ENCODE peak calls at places on chromosomes 5 and 9, in nine cellular contexts. U is nephron progenitor cell, F is RWPE1, E is HepG2, T is HCT116, Y is stomach, R is IMR-90, O is right atrium auricular region, K is tibial nerve. N is an unnamed sample.

GRCh38 chr5:101977729-101978345 is 318.2 kb downstream of the SLCO4C1 start:
- DNase-seq in Y (no peak), E (peak), F (peak), K (no peak), T (peak), R (peak), U (peak), O (no peak), N (no peak)

GRCh38 chr9:37464426-37465248 is 613 bp downstream of the ZBTB5 start:
- DNase-seq in E (no peak), T (no peak), R (peak), U (no peak), K (peak), Y (peak), O (peak), F (peak), N (peak)

GRCh38 chr5:72921103-72921502 is 34.7 kb upstream of the FCHO2 start:
- DNase-seq in E (no peak), O (no peak), Y (no peak), T (no peak), R (no peak), K (no peak), F (no peak), U (no peak), N (no peak)

GRCh38 chr5:72525816-72526215 is 18.6 kb upstream of the ZNF366 start:
- DNase-seq in T (no peak), K (no peak), R (peak), O (no peak), Y (no peak), E (no peak), F (peak), U (no peak), N (no peak)

GRCh38 chr9:71368157-71368556 is 246.7 kb upstream of the TRPM3 start:
- DNase-seq in U (no peak), R (no peak), F (no peak), K (no peak), O (no peak), E (no peak), Y (no peak), T (no peak), N (no peak)

GRCh38 chr5:92909545-92909962 is 671.5 kb downstream of the NR2F1-AS1 start:
- DNase-seq in Y (no peak), U (peak), T (no peak), K (no peak), R (peak), F (no peak), E (peak), O (no peak), N (no peak)

GRCh38 chr5:151676719-151677118 is 10.0 kb downstream of the SPARC start:
- DNase-seq in F (no peak), T (no peak), O (no peak), R (no peak), U (no peak), K (no peak), E (no peak), Y (no peak), N (peak)

GRCh38 chr5:135822959-135823358 is 11.5 kb upstream of the SLC25A48 start:
- DNase-seq in T (no peak), K (no peak), O (no peak), U (no peak), Y (no peak), E (no peak), R (no peak), F (no peak), N (no peak)

GRCh38 chr5:174335682-174336364 is 290.3 kb downstream of the NSG2 start:
- DNase-seq in K (no peak), Y (no peak), R (no peak), U (no peak), F (no peak), T (no peak), E (no peak), O (no peak), N (no peak)

GRCh38 chr9:129868571-129869486 is 33.6 kb downstream of the USP20 start:
- DNase-seq in F (peak), O (no peak), Y (peak), R (no peak), E (no peak), U (no peak), K (no peak), T (no peak), N (no peak)

GRCh38 chr5:168712280-168712924 is 133.2 kb upstream of the PANK3 start:
- DNase-seq in E (no peak), U (no peak), Y (no peak), R (peak), T (peak), F (peak), K (no peak), O (peak), N (no peak)

GRCh38 chr5:171750316-171750788 is 35.3 kb upstream of the SMIM23 start:
- DNase-seq in O (peak), E (peak), F (no peak), R (peak), U (no peak), Y (no peak), T (peak), K (peak), N (peak)

GRCh38 chr9:36847781-36848673 is 186.0 kb downstream of the PAX5 start:
- DNase-seq in U (peak), F (no peak), O (no peak), T (no peak), Y (no peak), E (no peak), K (no peak), R (no peak), N (no peak)

GRCh38 chr5:172453206-172453985 is 929 bp downstream of the SH3PXD2B start:
- DNase-seq in R (peak), F (peak), U (peak), T (peak), O (no peak), K (no peak), Y (peak), E (peak), N (peak)

GRCh38 chr5:74945561-74946165 is 79.5 kb upstream of the FAM169A start:
- DNase-seq in F (no peak), E (no peak), R (no peak), U (no peak), K (no peak), T (no peak), O (no peak), Y (no peak), N (no peak)

GRCh38 chr9:22037954-22038690 is 29.0 kb upstream of the CDKN2B start:
- DNase-seq in R (peak), T (peak), K (no peak), E (no peak), O (no peak), U (no peak), F (peak), Y (no peak), N (no peak)

GRCh38 chr5:174424219-174425053 is 299.9 kb upstream of the MSX2 start:
- DNase-seq in E (no peak), T (no peak), U (no peak), F (no peak), O (no peak), R (no peak), Y (no peak), K (no peak), N (no peak)

GRCh38 chr5:113807384-113808053 is 294.0 kb downstream of the YTHDC2 start:
- DNase-seq in U (peak), O (no peak), F (no peak), T (no peak), Y (no peak), E (no peak), K (no peak), R (peak), N (no peak)

GRCh38 chr5:169945831-169946261 is 34.4 kb downstream of the INSYN2B start:
- DNase-seq in F (peak), Y (peak), O (peak), R (peak), K (no peak), T (no peak), E (no peak), U (peak), N (no peak)

GRCh38 chr5:147949711-147950573 is 43.6 kb upstream of the C5orf46 start:
- DNase-seq in R (peak), O (no peak), U (no peak), E (peak), F (peak), T (peak), Y (no peak), K (no peak), N (no peak)

GRCh38 chr5:66363097-66363496 is 219.0 kb downstream of the SREK1 start:
- DNase-seq in O (no peak), T (no peak), U (no peak), K (no peak), F (no peak), Y (no peak), R (no peak), E (no peak), N (no peak)

GRCh38 chr5:139882961-139883539 is 87.4 kb downstream of the PSD2 start:
- DNase-seq in O (no peak), Y (no peak), T (no peak), F (peak), K (no peak), U (no peak), E (no peak), R (no peak), N (no peak)

GRCh38 chr5:65774346-65774745 is 52.3 kb downstream of the NLN start:
- DNase-seq in F (peak), Y (no peak), O (no peak), R (peak), T (no peak), U (no peak), K (no peak), E (no peak), N (no peak)

GRCh38 chr9:3441197-3441816 is 84.5 kb downstream of the RFX3 start:
- DNase-seq in O (no peak), E (peak), R (peak), K (no peak), Y (peak), T (peak), F (peak), U (peak), N (no peak)

DNA sequence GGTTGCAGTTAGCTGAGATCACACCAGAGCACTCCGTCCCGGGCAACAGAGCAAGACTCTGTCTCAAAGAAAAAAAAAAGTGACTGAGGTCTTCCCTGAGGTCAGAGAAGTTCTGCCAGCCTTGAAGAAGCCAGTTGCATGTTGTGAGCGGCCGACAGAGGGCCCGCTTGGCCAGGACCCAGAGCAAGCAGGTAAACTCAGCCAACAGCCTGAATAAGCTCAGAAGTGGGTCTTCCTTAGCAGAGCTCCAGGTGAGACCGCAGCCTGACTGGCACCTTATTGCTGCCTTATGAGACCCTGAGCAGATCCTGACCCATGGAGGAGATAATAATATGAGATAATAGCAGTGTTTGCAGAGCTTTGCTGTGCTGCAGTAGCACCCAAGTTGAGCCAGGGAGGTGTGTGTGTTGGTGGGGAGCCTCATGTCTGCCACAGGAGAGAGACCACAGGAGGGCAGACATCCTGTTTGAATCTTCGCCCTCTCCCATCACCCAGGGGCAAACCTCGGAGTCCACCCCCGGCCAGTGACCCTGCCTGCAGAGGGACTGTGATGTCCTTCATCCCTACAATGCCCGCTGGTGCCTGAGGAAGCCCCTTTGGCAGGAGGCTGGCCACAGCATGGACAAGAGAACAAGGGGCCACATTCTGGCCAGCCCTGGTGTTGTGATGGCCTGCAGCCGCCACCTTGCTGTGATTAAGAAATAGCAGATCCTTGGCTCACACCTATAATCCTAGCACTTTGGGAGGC is 10.8 kb upstream of the BARX1 start:
- DNase-seq in Y (peak), U (no peak), R (no peak), O (no peak), K (no peak), E (no peak), T (no peak), F (no peak), N (no peak)
- TF ChIP-seq CTCF in Y (peak), U (peak), R (no peak), O (no peak), K (no peak), E (peak), T (no peak), F (peak), N (no peak)

DNA sequence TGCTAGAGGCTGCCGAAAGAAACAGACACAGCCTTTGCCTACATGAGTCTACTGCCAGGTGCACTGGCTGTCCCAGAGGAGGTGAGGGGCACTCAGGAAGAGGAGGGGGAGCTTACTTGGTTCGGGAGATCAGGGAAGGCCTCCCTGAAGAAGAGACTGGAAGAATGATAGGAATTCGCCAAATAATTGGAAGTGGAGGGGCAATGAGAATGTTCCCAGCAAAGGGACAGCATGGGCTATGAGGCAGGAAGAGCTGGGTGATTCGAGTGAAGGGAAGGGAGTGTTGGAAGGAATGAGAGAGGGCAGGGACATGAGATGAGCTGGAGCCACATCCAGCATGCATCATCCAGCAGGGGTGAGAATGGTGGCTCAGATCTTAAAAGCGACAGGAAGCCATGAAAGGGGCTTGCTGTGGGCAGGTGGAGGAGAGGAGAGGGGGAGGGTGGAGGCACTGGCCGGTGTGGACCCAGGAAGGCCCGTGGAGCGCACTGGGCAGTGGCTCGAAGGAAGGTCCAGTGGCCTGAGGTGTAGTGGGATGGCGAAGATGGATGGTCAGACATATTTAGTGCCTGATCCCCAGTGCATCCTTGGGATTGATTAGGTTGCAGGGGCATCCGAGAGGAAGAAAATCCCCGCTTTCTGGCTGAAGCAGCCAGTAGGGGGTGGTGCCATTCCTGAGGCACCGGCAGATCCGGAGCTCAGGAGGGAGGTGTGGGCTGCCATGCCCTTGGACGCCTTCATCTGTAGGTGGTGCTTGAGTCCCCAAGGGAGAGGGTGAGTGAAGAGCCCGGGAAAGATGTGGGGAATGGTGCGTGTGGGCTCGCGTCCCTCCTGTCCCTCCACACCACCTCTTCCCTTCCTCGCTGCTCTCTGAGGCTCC is 53.5 kb upstream of the GARNL3 start:
- DNase-seq in K (no peak), R (no peak), T (no peak), Y (no peak), U (no peak), E (no peak), F (no peak), O (no peak), N (peak)
- TF ChIP-seq CTCF in K (no peak), R (no peak), T (no peak), Y (no peak), U (no peak), E (peak), F (no peak), O (no peak), N (no peak)

GRCh38 chr9:123955637-123956036 is 25.7 kb upstream of the DENND1A start:
- DNase-seq in E (no peak), Y (no peak), O (no peak), U (no peak), F (no peak), R (no peak), K (no peak), T (no peak), N (no peak)
- TF ChIP-seq CTCF in E (no peak), Y (no peak), O (no peak), U (no peak), F (no peak), R (no peak), K (no peak), T (no peak), N (no peak)

DNA sequence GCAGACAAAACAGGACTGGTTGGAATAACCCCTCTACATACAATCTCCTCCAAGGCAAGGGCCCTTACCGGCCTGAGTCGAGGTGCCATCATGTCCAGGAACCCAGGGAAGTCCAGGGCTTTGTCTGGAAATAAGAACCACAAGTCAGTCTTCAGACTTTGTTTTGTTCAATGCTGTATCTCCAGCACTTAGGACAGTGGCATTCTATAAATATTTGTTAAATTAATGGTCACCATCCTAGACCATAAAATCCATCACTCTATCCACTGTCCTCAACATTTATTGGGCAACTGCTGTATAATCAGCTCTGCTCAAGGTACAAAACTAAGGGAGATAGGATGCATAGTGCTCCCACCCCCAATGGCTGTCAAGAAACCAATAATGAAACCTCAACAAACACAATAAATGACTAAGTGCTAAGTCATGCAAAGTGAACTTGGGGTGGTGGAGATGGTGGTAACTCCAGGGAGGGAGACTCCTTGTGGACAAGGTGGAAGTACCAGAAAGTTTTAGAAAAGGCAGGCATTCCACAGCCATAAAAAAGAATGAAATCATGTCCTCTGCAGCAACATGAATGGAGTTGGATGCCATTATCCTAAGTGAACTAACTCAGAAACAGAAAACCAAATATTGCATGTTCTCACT is 5.0 kb downstream of the RELL2 start:
- DNase-seq in O (no peak), U (no peak), E (no peak), K (no peak), Y (no peak), F (peak), R (peak), T (no peak), N (no peak)
- TF ChIP-seq CTCF in O (no peak), U (no peak), E (no peak), K (no peak), Y (no peak), F (no peak), R (peak), T (peak), N (no peak)

GRCh38 chr9:110048473-110048975 is 159.4 kb downstream of the C9orf152 start:
- DNase-seq in T (peak), U (peak), K (peak), R (peak), F (peak), E (no peak), O (peak), Y (peak), N (peak)
- TF ChIP-seq CTCF in T (no peak), U (no peak), K (no peak), R (no peak), F (no peak), E (no peak), O (no peak), Y (no peak), N (no peak)

GRCh38 chr5:156021866-156022265 is 305.1 kb upstream of the SGCD start:
- DNase-seq in E (no peak), R (no peak), Y (no peak), T (no peak), F (no peak), O (no peak), K (no peak), U (no peak), N (no peak)
- TF ChIP-seq CTCF in E (no peak), R (no peak), Y (no peak), T (no peak), F (no peak), O (no peak), K (no peak), U (no peak), N (no peak)

GRCh38 chr5:53917095-53917494 is 356.7 kb downstream of the NDUFS4 start:
- DNase-seq in O (no peak), T (no peak), F (peak), K (no peak), U (no peak), Y (no peak), E (no peak), R (peak), N (no peak)
- TF ChIP-seq CTCF in O (no peak), T (peak), F (no peak), K (no peak), U (peak), Y (no peak), E (no peak), R (peak), N (no peak)

GRCh38 chr5:20286512-20286911 is 298.5 kb upstream of the CDH18 start:
- DNase-seq in Y (no peak), O (no peak), E (no peak), F (peak), T (no peak), K (no peak), U (no peak), R (peak), N (no peak)

GRCh38 chr5:20294696-20295095 is 306.7 kb upstream of the CDH18 start:
- DNase-seq in T (no peak), R (no peak), K (no peak), E (no peak), U (no peak), O (no peak), F (no peak), Y (no peak), N (no peak)

DNA sequence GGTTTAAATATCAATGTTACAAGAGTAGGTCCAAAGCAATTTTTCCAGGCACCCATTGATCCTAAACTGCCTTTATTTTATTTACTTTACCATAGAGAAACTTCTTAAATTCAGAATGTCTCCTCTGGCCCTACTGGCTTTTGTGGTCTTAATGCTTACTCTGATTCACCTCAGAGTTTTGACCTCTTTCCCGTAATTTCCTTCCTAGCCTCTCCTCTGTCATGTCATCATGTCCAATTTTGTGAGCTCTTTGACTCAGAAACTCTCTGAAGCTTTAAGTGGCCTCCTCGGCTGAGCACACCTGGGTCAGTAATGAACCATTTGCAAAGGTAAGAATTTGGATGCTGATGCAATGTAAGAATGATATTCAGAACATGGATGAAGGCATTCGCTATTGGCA is 303.8 kb upstream of the CDH18 start:
- DNase-seq in T (no peak), R (no peak), K (no peak), E (no peak), U (no peak), F (no peak), Y (no peak), O (no peak), N (no peak)
- TF ChIP-seq CTCF in T (no peak), R (no peak), K (no peak), E (no peak), U (no peak), F (no peak), Y (no peak), O (no peak), N (no peak)

DNA sequence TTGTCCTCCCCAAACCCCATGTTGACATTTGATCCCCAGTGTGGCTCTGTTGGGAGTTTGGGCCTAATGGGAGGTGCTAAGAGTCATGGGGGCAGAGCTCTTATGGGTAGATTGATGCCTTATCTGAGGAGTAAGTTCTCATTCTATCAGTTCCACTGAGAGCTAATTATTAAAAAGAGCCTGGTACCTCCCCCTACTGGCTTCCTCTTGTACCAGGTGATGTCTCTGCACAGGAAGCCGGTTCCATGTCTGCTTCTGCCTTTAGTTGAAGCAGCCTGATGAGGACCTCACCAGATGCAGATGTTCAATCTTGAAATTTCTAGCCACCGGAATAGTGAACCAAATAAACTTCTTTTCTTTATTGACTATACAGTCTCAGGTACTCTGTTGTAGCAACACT is 10.8 kb downstream of the GABRB2 start:
- DNase-seq in O (no peak), U (no peak), F (no peak), E (no peak), R (no peak), K (no peak), T (no peak), Y (no peak), N (no peak)
- TF ChIP-seq CTCF in O (no peak), U (no peak), F (no peak), E (no peak), R (no peak), K (no peak), T (no peak), Y (no peak), N (no peak)